ENCODE peak calls at places on chromosomes 4 and X, in four cellular contexts. Q is K562, K is GM12878, B is endothelial cell of umbilical vein. M is an unnamed sample.

GRCh38 chrX:72003811-72004750 is 93.4 kb downstream of the NHSL2 start:
- DNase-seq in B (peak; percentile 45), Q (no peak), K (no peak), M (no peak)

GRCh38 chr4:105990933-105991332 is 95.7 kb downstream of the NPNT start:
- DNase-seq in B (peak; percentile 95), Q (no peak), K (no peak), M (peak; percentile 30)

GRCh38 chr4:7956306-7957112 is 16.8 kb upstream of the AFAP1 start:
- DNase-seq in K (no peak), B (peak; percentile 91), Q (no peak), M (peak; percentile 80)

GRCh38 chr4:121164291-121164690 is at the start of gene TNIP3:
- DNase-seq in B (peak; percentile 79), K (no peak), Q (no peak), M (peak; percentile 55)

GRCh38 chr4:28369504-28369903 is 1508.9 kb downstream of the STIM2 start:
- DNase-seq in K (no peak), Q (no peak), B (peak; percentile 5), M (peak; percentile 71)

GRCh38 chrX:78979789-78980464 is 34.7 kb downstream of the P2RY10 start:
- DNase-seq in K (peak; percentile 84), B (no peak), Q (no peak), M (no peak)

GRCh38 chr4:38710053-38710452 is 46.1 kb downstream of the KLF3 start:
- DNase-seq in Q (no peak), B (no peak), K (peak; percentile 15), M (no peak)

GRCh38 chr4:134650461-134650860 is 448.9 kb upstream of the PABPC4L start:
- DNase-seq in Q (no peak), B (peak; percentile 23), K (no peak), M (no peak)

GRCh38 chr4:174215936-174216699 is 67.3 kb downstream of the FBXO8 start:
- DNase-seq in K (no peak), Q (no peak), B (no peak), M (no peak)

GRCh38 chr4:161132715-161133425 is 1030.9 kb downstream of the FSTL5 start:
- DNase-seq in Q (no peak), K (peak; percentile 20), B (no peak), M (no peak)

GRCh38 chrX:41081821-41082220 is 3.4 kb upstream of the USP9X start:
- DNase-seq in K (no peak), B (no peak), Q (no peak), M (no peak)

GRCh38 chr4:78692815-78693156 is 83.4 kb upstream of the BMP2K start:
- DNase-seq in Q (no peak), B (no peak), K (no peak), M (no peak)
- TF ChIP-seq FOS in Q (no peak), B (no peak), K (no peak), M (no peak)

GRCh38 chrX:153469811-153470410 is 465 bp downstream of the HAUS7 start:
- DNase-seq in B (peak; percentile 32), K (no peak), Q (peak; percentile 44), M (peak; percentile 8)
- TF ChIP-seq FOS in B (no peak), K (no peak), Q (no peak), M (no peak)

GRCh38 chrX:46730765-46731164 is 28.2 kb downstream of the SLC9A7 start:
- DNase-seq in B (no peak), K (no peak), Q (no peak), M (no peak)

GRCh38 chrX:46733226-46733625 is 25.7 kb downstream of the SLC9A7 start:
- DNase-seq in Q (no peak), K (no peak), B (no peak), M (no peak)

GRCh38 chrX:46722742-46723568 is 36.0 kb downstream of the SLC9A7 start:
- DNase-seq in K (no peak), B (no peak), Q (no peak), M (peak; percentile 21)

DNA sequence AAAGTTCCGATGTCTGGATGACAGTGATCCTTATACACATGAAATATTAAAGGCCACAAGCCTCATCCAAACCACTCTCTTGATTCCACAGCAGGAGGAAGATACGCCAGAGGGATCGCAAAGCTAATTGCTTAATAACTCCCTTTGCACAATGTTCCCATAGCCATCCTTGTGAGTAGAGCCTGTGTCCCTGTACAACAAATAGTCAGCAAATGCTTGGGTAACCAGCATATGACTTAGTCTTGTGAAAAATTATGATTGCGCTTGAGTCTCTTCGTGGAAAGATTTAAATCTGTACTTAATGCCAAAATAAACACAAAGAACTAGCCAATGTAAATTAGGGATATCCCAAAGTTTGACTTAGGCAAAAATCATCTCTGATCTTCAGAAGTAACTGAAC is 31.5 kb downstream of the SLC9A7 start:
- DNase-seq in B (no peak), K (no peak), Q (no peak), M (peak; percentile 23)
- TF ChIP-seq FOS in B (no peak), K (no peak), Q (no peak), M (no peak)

GRCh38 chr4:3037957-3038451 is 36.3 kb downstream of the HTT-AS start:
- DNase-seq in Q (no peak), K (no peak), B (no peak), M (no peak)
- TF ChIP-seq FOS in Q (no peak), K (no peak), B (no peak), M (no peak)

DNA sequence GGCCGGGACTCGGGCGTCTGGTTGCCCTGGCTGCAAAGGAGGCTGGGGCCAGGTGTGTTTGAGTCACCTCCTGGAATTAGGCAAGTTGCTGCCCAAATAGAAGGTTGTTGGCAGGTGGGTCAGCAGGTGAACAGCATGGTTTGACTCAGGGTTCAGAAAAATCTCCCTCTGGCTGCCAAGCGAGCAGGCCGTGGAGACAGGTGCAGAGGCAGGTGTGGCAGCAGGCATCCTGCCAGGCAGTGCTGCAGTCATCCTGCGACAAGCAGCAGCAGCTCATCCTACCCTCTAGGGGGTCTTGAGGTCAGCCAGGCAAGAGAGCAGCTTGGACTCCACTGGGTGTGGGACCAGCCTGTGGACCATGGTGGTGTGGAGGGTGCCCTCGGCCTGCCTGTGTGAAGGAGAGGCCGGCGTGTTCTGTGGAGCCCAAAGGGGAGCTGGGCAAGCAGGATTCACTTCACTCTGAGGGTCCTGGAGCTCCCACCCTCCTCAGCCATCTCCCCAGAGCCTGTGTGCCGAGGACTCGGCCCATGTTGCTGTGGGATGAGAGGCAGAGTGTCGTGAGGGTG is 8.2 kb downstream of the MSANTD1 start:
- DNase-seq in B (no peak), Q (no peak), K (no peak), M (no peak)
- TF ChIP-seq FOS in B (no peak), Q (no peak), K (no peak), M (no peak)

M was measured in IMR-90.